ENCODE peak calls at places on chromosomes 7 and 10, in seven cellular contexts. D is cardiac muscle cell, C is BE2C, K is Peyer's patch, P is fibroblast of lung, G is ascending aorta, Z is A549. V is an unnamed sample. For H3K4me1, the result is how much of the 10 kb centered on the place peaks cover.

GRCh38 chr7:98758157-98758556 is 111.7 kb downstream of the TMEM130 start:
- DNase-seq in K (no peak), D (no peak), G (no peak), Z (no peak), P (no peak), C (no peak), V (no peak)

GRCh38 chr10:70441161-70441876 is at the start of gene NODAL:
- DNase-seq in Z (no peak), K (no peak), G (no peak), P (no peak), D (no peak), C (no peak), V (no peak)

GRCh38 chr10:18456984-18457383 is 194.4 kb downstream of the NSUN6 start:
- DNase-seq in G (no peak), K (no peak), P (no peak), Z (no peak), D (no peak), C (no peak), V (no peak)

GRCh38 chr10:62230344-62231138 is 38.1 kb downstream of the RTKN2 start:
- DNase-seq in D (no peak), K (no peak), P (no peak), Z (no peak), C (no peak), G (no peak), V (no peak)

GRCh38 chr7:142488842-142489241 is 231.0 kb upstream of the PRSS58 start:
- DNase-seq in C (no peak), Z (no peak), D (no peak), P (no peak), G (no peak), K (no peak), V (no peak)

GRCh38 chr7:123783820-123784219 is 35.0 kb upstream of the WASL start:
- DNase-seq in Z (no peak), C (no peak), P (no peak), K (no peak), D (no peak), G (no peak), V (no peak)

GRCh38 chr10:126336786-126337185 is 51.5 kb downstream of the ADAM12 start:
- DNase-seq in C (no peak), D (no peak), G (no peak), K (no peak), P (no peak), Z (no peak), V (no peak)

GRCh38 chr7:571096-572012 is 51.7 kb upstream of the PDGFA start:
- DNase-seq in K (no peak), D (no peak), P (no peak), G (no peak), C (no peak), Z (no peak), V (no peak)

GRCh38 chr7:75842836-75843446 is 29.3 kb upstream of the CCL24 start:
- DNase-seq in P (peak), D (peak), K (no peak), C (no peak), G (no peak), Z (peak), V (no peak)

GRCh38 chr7:23811540-23811939 is 101.5 kb downstream of the STK31 start:
- DNase-seq in K (no peak), C (no peak), D (no peak), P (no peak), G (no peak), Z (no peak), V (no peak)

GRCh38 chr7:101300465-101301376 is 20.9 kb downstream of the IFT22 start:
- DNase-seq in G (no peak), C (no peak), Z (no peak), P (no peak), K (no peak), D (no peak), V (no peak)

GRCh38 chr7:91373401-91373800 is 109.2 kb downstream of the FZD1 start:
- DNase-seq in K (no peak), Z (no peak), G (no peak), P (no peak), D (no peak), C (no peak), V (no peak)

GRCh38 chr10:73887038-73888015 is 13.0 kb upstream of the CAMK2G start:
- DNase-seq in K (peak), G (peak), P (peak), D (peak), Z (peak), C (peak), V (no peak)

GRCh38 chr7:27112960-27113949 is 10.8 kb upstream of the HOXA2 start:
- DNase-seq in Z (peak), P (peak), G (no peak), C (no peak), D (no peak), K (peak), V (no peak)

GRCh38 chr10:15703167-15703880 is 16.4 kb downstream of the ITGA8 start:
- DNase-seq in C (no peak), D (peak), G (no peak), Z (no peak), P (peak), K (no peak), V (no peak)

GRCh38 chr7:105141068-105141467 is 127.1 kb downstream of the KMT2E start:
- DNase-seq in D (peak), P (peak), Z (peak), C (peak), K (no peak), G (no peak), V (no peak)

GRCh38 chr10:43420369-43421200 is 11.6 kb upstream of the HNRNPF start:
- DNase-seq in D (peak), P (peak), K (peak), C (peak), G (peak), Z (peak), V (peak)

GRCh38 chr10:43421201-43421507 is 12.2 kb upstream of the HNRNPF start:
- DNase-seq in K (no peak), P (no peak), G (no peak), Z (no peak), D (no peak), C (no peak), V (no peak)

GRCh38 chr10:43419997-43420368 is 11.0 kb upstream of the HNRNPF start:
- DNase-seq in G (no peak), K (no peak), D (no peak), P (no peak), Z (no peak), C (no peak), V (no peak)

GRCh38 chr10:43424431-43424830 is 12.5 kb upstream of the ZNF487 start:
- DNase-seq in D (no peak), G (no peak), K (no peak), Z (no peak), P (peak), C (no peak), V (no peak)

DNA sequence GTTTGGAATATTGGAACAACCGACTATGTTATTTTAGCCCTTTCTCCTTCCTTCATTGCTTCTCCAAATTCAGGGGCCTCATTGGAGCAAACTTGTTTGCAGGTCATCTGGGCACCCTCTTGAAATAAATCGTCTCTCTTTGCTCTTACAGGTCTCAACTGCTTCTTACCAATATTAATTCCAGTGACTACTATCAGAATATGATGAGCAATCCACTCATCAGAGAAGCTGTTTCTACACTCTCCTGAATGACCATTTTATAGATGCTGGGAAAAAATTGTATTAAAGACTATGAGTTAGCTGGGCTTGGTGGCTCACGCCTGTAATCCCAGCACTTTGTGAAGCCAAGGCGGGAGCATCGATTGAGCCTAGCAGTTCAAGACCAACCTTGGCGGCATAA is 12.5 kb upstream of the HNRNPF start:
- DNase-seq in P (no peak), G (no peak), Z (no peak), C (no peak), K (no peak), D (peak), V (no peak)
- H3K4me1 ChIP-seq in P (under half), G (under half), Z (under half), C (under half), K (under half), D (under half), V (under half)

GRCh38 chr10:93149761-93150160 is 76.1 kb downstream of the CYP26A1 start:
- DNase-seq in P (no peak), K (no peak), C (no peak), D (peak), G (no peak), Z (no peak), V (no peak)

GRCh38 chr10:93150990-93151547 is 77.4 kb downstream of the CYP26A1 start:
- DNase-seq in K (no peak), C (no peak), D (no peak), P (no peak), Z (no peak), G (no peak), V (no peak)

GRCh38 chr10:93152136-93152535 is 78.4 kb downstream of the CYP26A1 start:
- DNase-seq in Z (no peak), G (no peak), K (no peak), D (peak), C (no peak), P (peak), V (no peak)

GRCh38 chr10:93150289-93150688 is 76.6 kb downstream of the CYP26A1 start:
- DNase-seq in G (no peak), P (no peak), K (no peak), C (no peak), D (peak), Z (no peak), V (no peak)

GRCh38 chr10:93154531-93154930 is 80.8 kb downstream of the CYP26A1 start:
- DNase-seq in Z (no peak), K (no peak), P (no peak), C (no peak), G (no peak), D (no peak), V (no peak)
- H3K4me3 ChIP-seq in Z (no peak), K (no peak), P (no peak), C (no peak), G (no peak), D (no peak), V (no peak)

GRCh38 chr10:22042557-22043326 is 39.2 kb upstream of the DNAJC1 start:
- DNase-seq in D (peak), P (no peak), Z (peak), C (no peak), G (no peak), K (no peak), V (no peak)
- H3K4me1 ChIP-seq in D (under half), P (under half), Z (under half), C (under half), G (under half), K (under half), V (under half)

DNA sequence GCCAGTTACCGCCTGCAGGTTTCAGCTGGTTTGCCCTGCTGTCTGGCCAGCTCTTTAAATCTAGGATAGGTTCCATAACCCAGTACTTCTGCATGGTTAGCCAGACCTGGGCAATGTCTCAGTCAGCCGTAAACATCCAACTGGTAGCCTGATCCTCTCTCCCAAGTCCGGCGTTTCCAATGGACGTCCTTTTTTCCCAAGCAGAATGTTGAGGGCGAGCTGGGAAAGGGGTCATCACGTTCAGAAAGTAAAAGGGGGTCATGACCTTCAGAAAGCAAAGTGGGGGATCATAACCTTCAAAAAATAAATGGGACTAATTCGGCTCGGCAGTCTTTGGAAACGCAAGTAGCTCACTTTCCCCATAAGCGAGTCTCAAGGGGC is 430 bp downstream of the PON3 start:
- DNase-seq in D (no peak), P (no peak), Z (no peak), K (no peak), C (no peak), G (no peak), V (no peak)
- H3K4me3 ChIP-seq in D (no peak), P (no peak), Z (peak), K (peak), C (no peak), G (peak), V (peak)

GRCh38 chr7:48098846-48099245 is 9.8 kb downstream of the UPP1 start:
- DNase-seq in K (no peak), G (no peak), D (no peak), C (no peak), P (no peak), Z (no peak), V (no peak)
- H3K4me1 ChIP-seq in K (under half), G (under half), D (under half), C (under half), P (under half), Z (under half), V (half or more)

GRCh38 chr10:12389154-12389734 is 39.9 kb downstream of the CAMK1D start:
- DNase-seq in D (no peak), C (no peak), Z (no peak), P (no peak), G (no peak), K (no peak), V (no peak)
- H3K4me3 ChIP-seq in D (no peak), C (no peak), Z (no peak), P (no peak), G (no peak), K (no peak), V (no peak)

DNA sequence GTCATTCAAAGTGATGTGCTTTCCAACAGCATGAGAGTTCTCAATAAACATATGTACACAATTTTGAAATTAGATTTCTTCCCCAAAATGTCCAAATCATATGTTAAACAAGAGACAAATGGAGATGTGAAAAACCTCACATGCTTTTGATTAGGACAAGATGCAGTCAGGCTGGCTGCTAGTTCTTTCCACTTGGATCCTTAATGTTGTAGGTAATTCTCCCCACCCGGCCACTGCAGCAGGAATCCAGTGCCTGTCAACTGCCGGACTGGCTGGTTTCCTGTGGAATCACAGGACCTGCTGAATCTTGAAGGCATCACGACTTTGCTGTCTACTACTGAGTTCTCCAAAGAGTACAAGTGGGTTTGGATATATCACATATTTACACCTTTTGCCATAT is 138.6 kb upstream of the AKR1E2 start:
- DNase-seq in G (no peak), C (no peak), D (no peak), Z (no peak), K (no peak), P (no peak), V (no peak)
- H3K4me1 ChIP-seq in G (under half), C (under half), D (under half), Z (under half), K (under half), P (under half), V (under half)

V was measured in naive thymus-derived CD4-positive, alpha-beta T cell.